ENCODE peak calls at places on chromosomes 12 and 14, in eight cellular contexts. B is naive thymus-derived CD4-positive, alpha-beta T cell; J is hepatocyte; E is tibial nerve; M is left lung; G is neural progenitor cell; P is left ventricle myocardium inferior; Q is CD8-positive, alpha-beta T cell. T is an unnamed sample.
A peak's percentile ranks its signal among the peaks of the same experiment; 100 is the strongest.

GRCh38 chr14:95468416-95469133 is 47.9 kb downstream of the SYNE3 start:
- DNase-seq in B (no peak), J (peak; percentile 69), E (no peak), M (no peak), G (no peak), P (no peak), Q (no peak), T (peak; percentile 21)

GRCh38 chr12:88493651-88494050 is 86.6 kb downstream of the KITLG start:
- DNase-seq in B (no peak), J (no peak), E (no peak), M (no peak), G (no peak), P (no peak), Q (no peak), T (no peak)

GRCh38 chr14:96393292-96393691 is 1.4 kb downstream of the AK7 start:
- DNase-seq in B (no peak), J (no peak), E (no peak), M (no peak), G (no peak), P (no peak), Q (no peak), T (no peak)

GRCh38 chr12:12908252-12908651 is 16.9 kb downstream of the GPRC5A start:
- DNase-seq in B (no peak), J (no peak), E (no peak), M (no peak), G (no peak), P (no peak), Q (no peak), T (no peak)

GRCh38 chr12:89920866-89921265 is 212.2 kb upstream of the ATP2B1 start:
- DNase-seq in B (no peak), J (no peak), E (no peak), M (no peak), G (no peak), P (no peak), Q (no peak), T (no peak)

GRCh38 chr12:100956311-100956852 is 161.8 kb downstream of the ANO4 start:
- DNase-seq in B (no peak), J (peak; percentile 16), E (no peak), M (no peak), G (no peak), P (no peak), Q (no peak), T (no peak)

GRCh38 chr12:95204141-95204866 is 13.0 kb downstream of the FGD6 start:
- DNase-seq in B (no peak), J (peak; percentile 94), E (peak; percentile 38), M (peak; percentile 67), G (peak; percentile 40), P (no peak), Q (no peak), T (peak; percentile 58)

GRCh38 chr12:27652174-27652763 is 44.0 kb upstream of the REP15 start:
- DNase-seq in B (no peak), J (peak; percentile 91), E (peak; percentile 86), M (no peak), G (peak; percentile 92), P (no peak), Q (peak; percentile 7), T (no peak)

GRCh38 chr14:93456356-93456755 is 25.6 kb downstream of the UNC79 start:
- DNase-seq in B (no peak), J (no peak), E (no peak), M (no peak), G (no peak), P (no peak), Q (no peak), T (no peak)

DNA sequence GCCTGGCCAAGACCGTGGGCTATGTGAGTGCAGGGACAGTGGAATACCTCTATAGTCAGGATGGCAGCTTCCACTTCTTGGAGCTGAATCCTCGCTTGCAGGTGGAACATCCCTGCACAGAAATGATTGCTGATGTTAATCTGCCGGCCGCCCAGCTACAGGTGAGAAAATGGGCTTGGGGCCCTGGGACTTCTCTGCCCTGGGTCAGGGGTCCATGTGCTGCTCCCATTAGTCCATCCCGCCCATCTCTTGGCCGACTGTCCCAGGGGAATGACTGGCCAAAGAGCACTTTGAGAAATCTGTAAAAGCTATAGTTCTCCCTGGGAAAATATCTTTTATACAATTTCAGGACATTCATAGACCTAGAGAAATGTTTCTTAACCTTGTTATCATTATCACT is 63.5 kb downstream of the ACACB start:
- DNase-seq in B (no peak), J (no peak), E (no peak), M (no peak), G (no peak), P (no peak), Q (no peak), T (no peak)
- H3K4me1 ChIP-seq in B (no peaks in the 10 kb centered on the region), J (no peaks in the 10 kb centered on the region), E (no peaks in the 10 kb centered on the region), M (no peaks in the 10 kb centered on the region), G (no peaks in the 10 kb centered on the region), P (no peaks in the 10 kb centered on the region), Q (no peaks in the 10 kb centered on the region), T (no peaks in the 10 kb centered on the region)

GRCh38 chr14:77139022-77139421 is 2.6 kb downstream of the ZDHHC22 start:
- DNase-seq in B (no peak), J (no peak), E (no peak), M (no peak), G (no peak), P (no peak), Q (no peak), T (peak; percentile 48)

GRCh38 chr14:77140937-77141591 is 527 bp downstream of the ZDHHC22 start:
- DNase-seq in B (no peak), J (peak; percentile 57), E (no peak), M (no peak), G (peak; percentile 92), P (no peak), Q (no peak), T (no peak)

GRCh38 chr14:77139540-77140342 is 1.9 kb downstream of the ZDHHC22 start:
- DNase-seq in B (no peak), J (peak; percentile 64), E (no peak), M (no peak), G (peak; percentile 90), P (no peak), Q (no peak), T (no peak)

GRCh38 chr14:77141592-77142288 is at the start of gene ZDHHC22:
- DNase-seq in B (no peak), J (no peak), E (no peak), M (no peak), G (no peak), P (no peak), Q (no peak), T (no peak)

GRCh38 chr14:77140343-77140936 is 1.2 kb downstream of the ZDHHC22 start:
- DNase-seq in B (no peak), J (no peak), E (no peak), M (no peak), G (peak; percentile 55), P (no peak), Q (no peak), T (no peak)
- H3K27ac ChIP-seq in B (no peak overlapping the region), J (no peak overlapping the region), E (no peak overlapping the region), M (no peak overlapping the region), G (no peak overlapping the region), P (no peak overlapping the region), Q (no peak overlapping the region), T (no peak overlapping the region)

GRCh38 chr12:24407884-24408283 is 458.4 kb upstream of the SOX5 start:
- DNase-seq in B (no peak), J (no peak), E (no peak), M (no peak), G (no peak), P (no peak), Q (no peak), T (no peak)

GRCh38 chr12:24409868-24410267 is 460.4 kb upstream of the SOX5 start:
- DNase-seq in B (no peak), J (no peak), E (no peak), M (no peak), G (no peak), P (no peak), Q (no peak), T (no peak)

GRCh38 chr12:24404086-24404815 is 454.8 kb upstream of the SOX5 start:
- DNase-seq in B (no peak), J (no peak), E (no peak), M (no peak), G (no peak), P (no peak), Q (no peak), T (no peak)

GRCh38 chr12:24411948-24412347 is 462.5 kb upstream of the SOX5 start:
- DNase-seq in B (no peak), J (no peak), E (no peak), M (no peak), G (no peak), P (no peak), Q (no peak), T (no peak)

DNA sequence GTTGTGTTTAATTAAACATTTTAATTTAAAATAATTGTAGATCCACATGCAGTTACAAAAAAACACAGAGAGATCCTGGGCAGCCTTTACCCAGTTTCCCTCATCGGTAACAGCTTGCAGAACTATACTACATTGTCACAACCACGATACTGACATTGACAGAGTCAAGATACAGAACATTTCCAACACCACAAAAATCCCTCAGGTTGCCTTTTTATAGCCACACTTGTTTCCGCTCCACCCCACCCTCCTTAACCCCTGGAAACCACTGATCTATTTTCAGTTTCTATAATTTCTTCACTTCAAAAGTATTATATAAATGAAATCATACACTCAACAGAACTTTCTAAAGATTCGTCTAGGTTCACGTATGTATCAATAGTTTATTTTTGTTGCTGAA is 458.8 kb upstream of the SOX5 start:
- DNase-seq in B (no peak), J (no peak), E (no peak), M (no peak), G (no peak), P (no peak), Q (no peak), T (no peak)
- H3K9me3 ChIP-seq in B (no peaks in the 10 kb centered on the region), J (no peaks in the 10 kb centered on the region), E (no peaks in the 10 kb centered on the region), M (no peaks in the 10 kb centered on the region), G (no peaks in the 10 kb centered on the region), P (no peaks in the 10 kb centered on the region), Q (no peaks in the 10 kb centered on the region), T (no peaks in the 10 kb centered on the region)

DNA sequence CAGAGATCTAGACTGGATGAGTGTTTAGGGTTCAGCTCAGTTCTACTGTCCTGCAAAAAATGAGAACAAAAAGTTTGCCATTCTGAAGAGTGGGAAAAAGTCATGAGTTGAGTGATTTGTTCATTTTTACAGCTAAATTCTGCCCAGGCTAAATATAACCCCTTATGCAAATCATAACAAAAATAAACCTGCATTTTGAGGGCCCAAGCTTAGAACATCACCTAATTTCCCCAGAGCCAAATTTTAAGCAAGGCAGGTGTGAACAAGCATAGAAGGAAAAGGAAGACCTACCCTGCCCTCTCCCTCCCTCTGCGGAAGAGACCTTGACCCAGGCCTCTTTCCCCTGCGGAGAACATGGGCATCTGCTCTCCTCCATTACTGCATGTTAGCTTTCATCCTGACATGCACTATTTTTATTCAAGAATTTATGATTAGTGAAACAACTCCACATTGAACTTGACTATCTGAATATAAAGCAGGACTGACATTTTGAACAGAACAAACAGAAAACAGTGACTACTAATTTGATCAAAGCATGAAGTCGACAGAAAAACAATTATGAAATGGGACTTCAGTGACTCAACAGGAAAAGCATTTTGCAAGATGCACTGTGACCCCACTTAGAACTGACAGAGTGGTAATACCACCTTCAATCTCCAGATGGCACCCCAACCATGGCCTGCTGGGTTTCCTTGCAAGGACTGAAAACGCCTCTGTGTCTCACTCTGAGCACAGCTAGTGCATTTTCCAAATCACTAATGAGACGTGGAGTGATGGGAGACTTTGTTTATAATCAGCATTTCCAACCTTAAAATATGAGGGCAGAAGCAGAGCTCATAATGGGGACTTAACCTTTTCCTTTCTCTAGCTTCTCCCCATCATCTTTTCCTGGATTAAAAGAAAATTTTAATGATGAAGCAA is 30.9 kb upstream of the SELPLG start:
- DNase-seq in B (peak; percentile 67), J (peak; percentile 91), E (peak; percentile 98), M (peak; percentile 86), G (peak; percentile 86), P (peak; percentile 76), Q (peak; percentile 71), T (peak; percentile 88)
- H3K4me1 ChIP-seq in B (peaks cover 3% of the 10 kb centered on the region), J (peaks cover 11% of the 10 kb centered on the region), E (peaks cover 80% of the 10 kb centered on the region), M (peaks cover 66% of the 10 kb centered on the region), G (peaks cover 21% of the 10 kb centered on the region), P (peaks cover 59% of the 10 kb centered on the region), Q (peaks cover 5% of the 10 kb centered on the region), T (peaks cover 8% of the 10 kb centered on the region)